ENCODE peak calls at places on chromosomes 11 and 22, in ten cellular contexts. One of them, this sample, is unnamed.

GRCh38 chr22:29129644-29130201 is 56.9 kb downstream of the KREMEN1 start:
- DNase-seq in NCI-H1048: no peak
- DNase-seq in activated CD8-positive, alpha-beta memory T cell treated with anti-CD3 and anti-CD28 coated beads for 4 hours: no peak
- DNase-seq in hepatic stellate cell: no peak
- DNase-seq in anterior cingulate cortex: no peak
- DNase-seq in memory B cell: no peak
- DNase-seq in MM.1S: no peak
- DNase-seq in NCI-H774: peak
- DNase-seq in AG09319: no peak
- DNase-seq in stimulated activated CD8-positive, alpha-beta memory T cell treated with anti-CD3 and anti-CD28 coated beads, Interleukin-4, amount 100 ng/mL, for 24 hours: no peak
- DNase-seq in this sample: no peak

GRCh38 chr22:39808087-39808486 is 85.5 kb downstream of the ENTHD1 start:
- DNase-seq in NCI-H1048: no peak
- DNase-seq in activated CD8-positive, alpha-beta memory T cell treated with anti-CD3 and anti-CD28 coated beads for 4 hours: no peak
- DNase-seq in hepatic stellate cell: no peak
- DNase-seq in anterior cingulate cortex: no peak
- DNase-seq in memory B cell: no peak
- DNase-seq in MM.1S: no peak
- DNase-seq in NCI-H774: no peak
- DNase-seq in AG09319: no peak
- DNase-seq in stimulated activated CD8-positive, alpha-beta memory T cell treated with anti-CD3 and anti-CD28 coated beads, Interleukin-4, amount 100 ng/mL, for 24 hours: peak
- DNase-seq in this sample: peak

GRCh38 chr11:102345923-102346322 is 1.1 kb upstream of the BIRC2 start:
- DNase-seq in NCI-H1048: no peak
- DNase-seq in activated CD8-positive, alpha-beta memory T cell treated with anti-CD3 and anti-CD28 coated beads for 4 hours: no peak
- DNase-seq in hepatic stellate cell: no peak
- DNase-seq in anterior cingulate cortex: no peak
- DNase-seq in memory B cell: no peak
- DNase-seq in MM.1S: no peak
- DNase-seq in NCI-H774: no peak
- DNase-seq in AG09319: no peak
- DNase-seq in stimulated activated CD8-positive, alpha-beta memory T cell treated with anti-CD3 and anti-CD28 coated beads, Interleukin-4, amount 100 ng/mL, for 24 hours: no peak
- DNase-seq in this sample: peak

GRCh38 chr22:20429254-20430100 is 8.1 kb downstream of the SCARF2 start:
- DNase-seq in NCI-H1048: no peak
- DNase-seq in activated CD8-positive, alpha-beta memory T cell treated with anti-CD3 and anti-CD28 coated beads for 4 hours: peak
- DNase-seq in hepatic stellate cell: no peak
- DNase-seq in anterior cingulate cortex: peak
- DNase-seq in memory B cell: peak
- DNase-seq in MM.1S: peak
- DNase-seq in NCI-H774: no peak
- DNase-seq in AG09319: no peak
- DNase-seq in stimulated activated CD8-positive, alpha-beta memory T cell treated with anti-CD3 and anti-CD28 coated beads, Interleukin-4, amount 100 ng/mL, for 24 hours: peak
- DNase-seq in this sample: no peak

GRCh38 chr11:1875093-1875785 is 16.5 kb downstream of the PRR33 start:
- DNase-seq in NCI-H1048: no peak
- DNase-seq in activated CD8-positive, alpha-beta memory T cell treated with anti-CD3 and anti-CD28 coated beads for 4 hours: no peak
- DNase-seq in hepatic stellate cell: no peak
- DNase-seq in anterior cingulate cortex: no peak
- DNase-seq in memory B cell: no peak
- DNase-seq in MM.1S: no peak
- DNase-seq in NCI-H774: no peak
- DNase-seq in AG09319: no peak
- DNase-seq in stimulated activated CD8-positive, alpha-beta memory T cell treated with anti-CD3 and anti-CD28 coated beads, Interleukin-4, amount 100 ng/mL, for 24 hours: no peak
- DNase-seq in this sample: no peak

GRCh38 chr11:75611823-75612222 is 49.8 kb downstream of the SERPINH1 start:
- DNase-seq in NCI-H1048: no peak
- DNase-seq in activated CD8-positive, alpha-beta memory T cell treated with anti-CD3 and anti-CD28 coated beads for 4 hours: no peak
- DNase-seq in hepatic stellate cell: no peak
- DNase-seq in anterior cingulate cortex: no peak
- DNase-seq in memory B cell: no peak
- DNase-seq in MM.1S: no peak
- DNase-seq in NCI-H774: no peak
- DNase-seq in AG09319: no peak
- DNase-seq in stimulated activated CD8-positive, alpha-beta memory T cell treated with anti-CD3 and anti-CD28 coated beads, Interleukin-4, amount 100 ng/mL, for 24 hours: no peak
- DNase-seq in this sample: no peak

GRCh38 chr11:73157141-73158010 is 15.3 kb upstream of the FCHSD2 start:
- DNase-seq in NCI-H1048: no peak
- DNase-seq in activated CD8-positive, alpha-beta memory T cell treated with anti-CD3 and anti-CD28 coated beads for 4 hours: no peak
- DNase-seq in hepatic stellate cell: peak
- DNase-seq in anterior cingulate cortex: no peak
- DNase-seq in memory B cell: no peak
- DNase-seq in MM.1S: peak
- DNase-seq in NCI-H774: no peak
- DNase-seq in AG09319: no peak
- DNase-seq in stimulated activated CD8-positive, alpha-beta memory T cell treated with anti-CD3 and anti-CD28 coated beads, Interleukin-4, amount 100 ng/mL, for 24 hours: no peak
- DNase-seq in this sample: peak

GRCh38 chr11:126336646-126337045 is 18.8 kb upstream of the ST3GAL4 start:
- DNase-seq in NCI-H1048: no peak
- DNase-seq in activated CD8-positive, alpha-beta memory T cell treated with anti-CD3 and anti-CD28 coated beads for 4 hours: no peak
- DNase-seq in hepatic stellate cell: no peak
- DNase-seq in anterior cingulate cortex: no peak
- DNase-seq in memory B cell: no peak
- DNase-seq in MM.1S: no peak
- DNase-seq in NCI-H774: no peak
- DNase-seq in AG09319: no peak
- DNase-seq in stimulated activated CD8-positive, alpha-beta memory T cell treated with anti-CD3 and anti-CD28 coated beads, Interleukin-4, amount 100 ng/mL, for 24 hours: no peak
- DNase-seq in this sample: no peak

GRCh38 chr22:42184852-42185251 is 54.2 kb upstream of the CYP2D6 start:
- DNase-seq in NCI-H1048: no peak
- DNase-seq in activated CD8-positive, alpha-beta memory T cell treated with anti-CD3 and anti-CD28 coated beads for 4 hours: no peak
- DNase-seq in hepatic stellate cell: no peak
- DNase-seq in anterior cingulate cortex: no peak
- DNase-seq in memory B cell: no peak
- DNase-seq in MM.1S: no peak
- DNase-seq in NCI-H774: no peak
- DNase-seq in AG09319: no peak
- DNase-seq in stimulated activated CD8-positive, alpha-beta memory T cell treated with anti-CD3 and anti-CD28 coated beads, Interleukin-4, amount 100 ng/mL, for 24 hours: no peak
- DNase-seq in this sample: no peak

GRCh38 chr22:49310354-49310753 is 517.3 kb downstream of the BRD1 start:
- DNase-seq in NCI-H1048: no peak
- DNase-seq in activated CD8-positive, alpha-beta memory T cell treated with anti-CD3 and anti-CD28 coated beads for 4 hours: no peak
- DNase-seq in hepatic stellate cell: no peak
- DNase-seq in anterior cingulate cortex: no peak
- DNase-seq in memory B cell: no peak
- DNase-seq in MM.1S: no peak
- DNase-seq in NCI-H774: no peak
- DNase-seq in AG09319: no peak
- DNase-seq in stimulated activated CD8-positive, alpha-beta memory T cell treated with anti-CD3 and anti-CD28 coated beads, Interleukin-4, amount 100 ng/mL, for 24 hours: no peak
- DNase-seq in this sample: no peak

GRCh38 chr22:22745225-22746060 is 101.0 kb downstream of the GGTLC2 start:
- DNase-seq in NCI-H1048: no peak
- DNase-seq in activated CD8-positive, alpha-beta memory T cell treated with anti-CD3 and anti-CD28 coated beads for 4 hours: no peak
- DNase-seq in hepatic stellate cell: no peak
- DNase-seq in anterior cingulate cortex: peak
- DNase-seq in memory B cell: peak
- DNase-seq in MM.1S: peak
- DNase-seq in NCI-H774: no peak
- DNase-seq in AG09319: no peak
- DNase-seq in stimulated activated CD8-positive, alpha-beta memory T cell treated with anti-CD3 and anti-CD28 coated beads, Interleukin-4, amount 100 ng/mL, for 24 hours: peak
- DNase-seq in this sample: peak

This sample was measured in HTR-8/SVneo.